ENCODE peak calls at places on chromosomes 7 and 10, in eight cellular contexts. W, X, H, B, Y, A, Q and K are unnamed samples.
A peak's percentile ranks its signal among the peaks of the same experiment; 100 is the strongest.

GRCh38 chr7:15674586-15674985 is 11.9 kb downstream of the MEOX2 start:
- DNase-seq in W (no peak), X (no peak), H (no peak), B (peak; percentile 29), Y (no peak), A (no peak), Q (no peak), K (no peak)

GRCh38 chr10:118596426-118597124 is 1.1 kb upstream of the PRLHR start:
- DNase-seq in W (no peak), X (no peak), H (peak; percentile 58), B (no peak), Y (no peak), A (no peak), Q (no peak), K (no peak)

GRCh38 chr10:95485445-95485844 is 75.7 kb downstream of the SORBS1 start:
- DNase-seq in W (no peak), X (no peak), H (no peak), B (no peak), Y (no peak), A (no peak), Q (no peak), K (no peak)

GRCh38 chr10:5685764-5686240 is 1.2 kb downstream of the TASOR2 start:
- DNase-seq in W (no peak), X (no peak), H (no peak), B (no peak), Y (no peak), A (no peak), Q (no peak), K (no peak)

GRCh38 chr10:122029503-122030199 is 40.7 kb downstream of the TACC2 start:
- DNase-seq in W (no peak), X (no peak), H (no peak), B (no peak), Y (no peak), A (no peak), Q (peak; percentile 50), K (no peak)

GRCh38 chr10:115558252-115558651 is 465.1 kb downstream of the ATRNL1 start:
- DNase-seq in W (no peak), X (no peak), H (peak; percentile 55), B (no peak), Y (no peak), A (no peak), Q (no peak), K (no peak)

GRCh38 chr7:150978136-150978789 is at the start of gene KCNH2:
- DNase-seq in W (no peak), X (no peak), H (peak; percentile 92), B (no peak), Y (no peak), A (no peak), Q (no peak), K (no peak)

GRCh38 chr7:114865564-114865963 is 56.3 kb upstream of the MDFIC start:
- DNase-seq in W (peak; percentile 41), X (peak; percentile 34), H (peak; percentile 82), B (peak; percentile 79), Y (peak; percentile 40), A (peak; percentile 54), Q (peak; percentile 72), K (peak; percentile 46)

GRCh38 chr10:98536551-98536950 is 89.8 kb upstream of the HPS1 start:
- DNase-seq in W (peak; percentile 4), X (no peak), H (no peak), B (peak; percentile 34), Y (no peak), A (no peak), Q (peak; percentile 47), K (no peak)

GRCh38 chr10:118911361-118911760 is 118.2 kb upstream of the NANOS1 start:
- DNase-seq in W (no peak), X (no peak), H (no peak), B (peak; percentile 2), Y (no peak), A (no peak), Q (peak; percentile 21), K (no peak)

GRCh38 chr7:116495737-116496136 is 3.8 kb upstream of the CAV2 start:
- DNase-seq in W (no peak), X (no peak), H (no peak), B (no peak), Y (no peak), A (no peak), Q (no peak), K (no peak)

GRCh38 chr7:41420421-41420820 is 282.5 kb downstream of the INHBA start:
- DNase-seq in W (no peak), X (no peak), H (no peak), B (peak; percentile 28), Y (no peak), A (no peak), Q (no peak), K (no peak)

GRCh38 chr7:135980665-135981180 is 3.6 kb upstream of the MTPN start:
- DNase-seq in W (no peak), X (peak; percentile 78), H (no peak), B (no peak), Y (peak; percentile 83), A (peak; percentile 28), Q (no peak), K (peak; percentile 54)

GRCh38 chr10:119726291-119727261 is 726 bp downstream of the INPP5F start:
- DNase-seq in W (no peak), X (no peak), H (peak; percentile 88), B (no peak), Y (peak; percentile 10), A (peak; percentile 32), Q (peak; percentile 26), K (no peak)

GRCh38 chr7:111174476-111174875 is 83.5 kb downstream of the LRRN3 start:
- DNase-seq in W (no peak), X (no peak), H (no peak), B (no peak), Y (no peak), A (no peak), Q (no peak), K (no peak)

GRCh38 chr10:31194986-31195385 is 124.0 kb upstream of the ZEB1 start:
- DNase-seq in W (no peak), X (no peak), H (no peak), B (no peak), Y (no peak), A (no peak), Q (no peak), K (no peak)

GRCh38 chr7:130493275-130493868 is 1.5 kb downstream of the MEST start:
- DNase-seq in W (no peak), X (no peak), H (peak; percentile 60), B (peak; percentile 38), Y (no peak), A (no peak), Q (no peak), K (no peak)

GRCh38 chr7:158973440-158973839 is 117.1 kb downstream of the DYNC2I1 start:
- DNase-seq in W (no peak), X (peak; percentile 3), H (peak; percentile 89), B (no peak), Y (peak; percentile 58), A (peak; percentile 32), Q (peak; percentile 73), K (peak; percentile 56)

GRCh38 chr10:44853148-44853734 is 57.9 kb upstream of the TMEM72 start:
- DNase-seq in W (no peak), X (no peak), H (no peak), B (peak; percentile 58), Y (no peak), A (no peak), Q (peak; percentile 20), K (no peak)

GRCh38 chr10:25704622-25705021 is 229.4 kb upstream of the MYO3A start:
- DNase-seq in W (no peak), X (no peak), H (peak; percentile 54), B (no peak), Y (no peak), A (no peak), Q (no peak), K (no peak)

GRCh38 chr10:23344251-23344841 is at the start of gene C10orf67:
- DNase-seq in W (no peak), X (no peak), H (peak; percentile 80), B (peak; percentile 76), Y (no peak), A (no peak), Q (no peak), K (no peak)

GRCh38 chr7:157302314-157302711 is 34.5 kb upstream of the DNAJB6 start:
- DNase-seq in W (no peak), X (peak; percentile 80), H (no peak), B (no peak), Y (peak; percentile 88), A (peak; percentile 73), Q (no peak), K (peak; percentile 85)

GRCh38 chr7:26646666-26647065 is 217.7 kb downstream of the SKAP2 start:
- DNase-seq in W (no peak), X (no peak), H (no peak), B (no peak), Y (no peak), A (no peak), Q (no peak), K (no peak)

GRCh38 chr10:71084061-71084817 is 128.1 kb upstream of the UNC5B start:
- DNase-seq in W (no peak), X (no peak), H (peak; percentile 45), B (no peak), Y (no peak), A (no peak), Q (no peak), K (no peak)

GRCh38 chr10:102435529-102436233 is 3.3 kb upstream of the CUEDC2 start:
- DNase-seq in W (no peak), X (no peak), H (peak; percentile 81), B (no peak), Y (no peak), A (no peak), Q (no peak), K (no peak)

GRCh38 chr7:102220929-102221850 is 65.5 kb upstream of the SH2B2 start:
- DNase-seq in W (no peak), X (no peak), H (no peak), B (peak; percentile 41), Y (no peak), A (no peak), Q (no peak), K (no peak)